ENCODE peak calls at places on chromosome 18, in six cellular contexts. N is fibroblast of pulmonary artery, L is nephron progenitor cell, K is MM.1S, W is heart left ventricle, T is GM20000. U is an unnamed sample.

GRCh38 chr18:32289480-32290075 is 99.7 kb downstream of the MEP1B start:
- DNase-seq in T (peak), W (no peak), K (peak), L (peak), N (peak), U (peak)

GRCh38 chr18:22275706-22276333 is 106.4 kb downstream of the GATA6 start:
- DNase-seq in W (peak), T (no peak), N (no peak), L (no peak), K (no peak), U (no peak)

GRCh38 chr18:24530630-24531111 is 70.2 kb downstream of the HRH4 start:
- DNase-seq in L (peak), N (peak), T (no peak), K (no peak), W (peak), U (no peak)

GRCh38 chr18:41745166-41746049 is 209.6 kb upstream of the PIK3C3 start:
- DNase-seq in N (peak), T (peak), L (peak), K (peak), W (peak), U (peak)

GRCh38 chr18:21897811-21898210 is 157.2 kb downstream of the MIB1 start:
- DNase-seq in K (peak), W (no peak), L (peak), T (peak), N (peak), U (peak)

GRCh38 chr18:62377408-62377807 is 52.3 kb downstream of the TNFRSF11A start:
- DNase-seq in L (no peak), N (no peak), W (no peak), T (no peak), K (no peak), U (no peak)

GRCh38 chr18:38241736-38242135 is 676.1 kb upstream of the CELF4 start:
- DNase-seq in T (no peak), N (no peak), K (no peak), L (no peak), W (no peak), U (no peak)

GRCh38 chr18:36493349-36494281 is 196.1 kb downstream of the FHOD3 start:
- DNase-seq in L (peak), N (peak), K (no peak), W (peak), T (no peak), U (no peak)

GRCh38 chr18:22504665-22505064 is 87.0 kb upstream of the CTAGE1 start:
- DNase-seq in W (no peak), L (no peak), N (no peak), T (no peak), K (no peak), U (no peak)

GRCh38 chr18:2963048-2963447 is 49.9 kb downstream of the LPIN2 start:
- DNase-seq in T (no peak), K (no peak), L (no peak), W (no peak), N (no peak), U (no peak)

GRCh38 chr18:38563396-38563980 is 997.9 kb upstream of the CELF4 start:
- DNase-seq in W (no peak), K (no peak), N (no peak), L (no peak), T (no peak), U (no peak)

GRCh38 chr18:36391426-36392145 is 94.1 kb downstream of the FHOD3 start:
- DNase-seq in T (no peak), N (no peak), K (no peak), W (no peak), L (no peak), U (no peak)

GRCh38 chr18:80245781-80246655 is 1.3 kb downstream of the PARD6G start:
- DNase-seq in T (no peak), K (no peak), L (peak), W (no peak), N (no peak), U (peak)

GRCh38 chr18:71849407-71849806 is 694.7 kb downstream of the CBLN2 start:
- DNase-seq in T (no peak), N (no peak), W (no peak), L (peak), K (no peak), U (no peak)

GRCh38 chr18:59957957-59958356 is 58.2 kb downstream of the PMAIP1 start:
- DNase-seq in T (no peak), L (no peak), K (peak), N (peak), W (peak), U (no peak)

GRCh38 chr18:40121001-40121400 is 1834.0 kb upstream of the PIK3C3 start:
- DNase-seq in T (no peak), W (no peak), K (no peak), N (no peak), L (no peak), U (no peak)

GRCh38 chr18:53984021-53984420 is 240.4 kb downstream of the MBD2 start:
- DNase-seq in N (peak), K (no peak), T (no peak), W (no peak), L (no peak), U (no peak)

GRCh38 chr18:22112215-22112614 is 57.2 kb upstream of the GATA6 start:
- DNase-seq in T (no peak), N (no peak), W (no peak), L (no peak), K (no peak), U (no peak)

GRCh38 chr18:24055009-24055804 is 40.7 kb downstream of the TTC39C start:
- DNase-seq in T (no peak), N (no peak), W (no peak), L (no peak), K (no peak), U (no peak)

GRCh38 chr18:73279499-73279898 is 411.7 kb upstream of the NETO1 start:
- DNase-seq in L (no peak), W (peak), K (no peak), T (no peak), N (no peak), U (no peak)

GRCh38 chr18:5543036-5543671 is 643 bp downstream of the EPB41L3 start:
- DNase-seq in W (no peak), T (peak), N (no peak), L (peak), K (no peak), U (peak)

GRCh38 chr18:54223568-54224241 is 764 bp downstream of the MBD2 start:
- DNase-seq in L (peak), T (peak), K (peak), W (peak), N (peak), U (no peak)

GRCh38 chr18:53909668-53910067 is 314.8 kb downstream of the MBD2 start:
- DNase-seq in N (peak), W (no peak), T (peak), L (no peak), K (peak), U (no peak)

GRCh38 chr18:68796936-68797690 is 767 bp upstream of the CCDC102B start:
- DNase-seq in T (no peak), N (peak), L (no peak), W (peak), K (no peak), U (no peak)

GRCh38 chr18:44651453-44651852 is 29.2 kb upstream of the SETBP1 start:
- DNase-seq in L (no peak), T (no peak), K (no peak), N (peak), W (no peak), U (no peak)

GRCh38 chr18:79511671-79512301 is 116.1 kb downstream of the NFATC1 start:
- DNase-seq in K (no peak), T (no peak), W (no peak), N (no peak), L (no peak), U (no peak)

GRCh38 chr18:59915606-59916005 is 15.8 kb downstream of the PMAIP1 start:
- DNase-seq in T (no peak), K (no peak), L (no peak), N (no peak), W (no peak), U (no peak)

GRCh38 chr18:60568211-60568610 is 195.6 kb upstream of the MC4R start:
- DNase-seq in N (no peak), K (no peak), T (no peak), W (no peak), L (no peak), U (no peak)

GRCh38 chr18:12422936-12423335 is 15.2 kb downstream of the PRELID3A start:
- DNase-seq in T (no peak), L (no peak), W (no peak), N (no peak), K (no peak), U (no peak)

GRCh38 chr18:33034941-33035340 is 262.1 kb upstream of the KLHL14 start:
- DNase-seq in T (no peak), N (peak), K (no peak), W (no peak), L (no peak), U (no peak)

GRCh38 chr18:62200121-62200914 is 13.3 kb downstream of the RELCH start:
- DNase-seq in K (no peak), W (no peak), T (no peak), N (peak), L (no peak), U (no peak)

GRCh38 chr18:58213445-58213844 is 169.4 kb downstream of the NEDD4L start:
- DNase-seq in L (no peak), K (no peak), T (no peak), N (peak), W (no peak), U (no peak)

GRCh38 chr18:45324489-45325111 is 290.7 kb upstream of the SLC14A2 start:
- DNase-seq in W (peak), N (peak), L (peak), T (no peak), K (no peak), U (no peak)

GRCh38 chr18:59140287-59140885 is 702 bp downstream of the SEC11C start:
- DNase-seq in K (peak), W (no peak), L (peak), T (peak), N (peak), U (peak)

GRCh38 chr18:57220485-57220884 is 73.6 kb downstream of the BOD1L2 start:
- DNase-seq in W (no peak), N (no peak), T (no peak), L (no peak), K (no peak), U (no peak)

GRCh38 chr18:8484951-8485350 is 124.3 kb upstream of the RAB12 start:
- DNase-seq in K (no peak), W (no peak), N (no peak), L (no peak), T (no peak), U (no peak)

GRCh38 chr18:27366151-27366550 is 181.0 kb upstream of the CHST9 start:
- DNase-seq in N (no peak), L (no peak), K (no peak), W (no peak), T (no peak), U (no peak)

GRCh38 chr18:27361477-27361876 is 176.4 kb upstream of the CHST9 start:
- DNase-seq in K (no peak), T (no peak), W (no peak), N (no peak), L (no peak), U (no peak)

DNA sequence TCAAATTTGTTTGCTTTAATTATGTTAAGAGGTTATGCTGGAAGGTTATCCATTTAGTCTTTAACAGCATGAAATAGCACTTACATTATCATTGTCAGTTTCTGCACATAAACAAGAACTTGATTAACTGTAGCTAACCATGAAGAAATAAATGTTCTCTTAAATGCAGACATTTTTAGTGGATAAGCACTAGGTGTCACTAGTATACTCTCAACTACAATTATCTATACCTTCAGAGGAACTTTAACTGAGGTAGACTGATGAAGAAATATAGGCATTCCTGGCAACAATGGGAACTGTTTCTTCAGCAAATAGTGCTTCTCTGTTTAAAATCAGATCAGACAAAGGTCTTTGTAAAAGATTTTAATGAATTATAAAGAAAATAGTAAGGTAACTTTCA is 178.8 kb upstream of the CHST9 start:
- DNase-seq in L (no peak), T (peak), N (peak), W (no peak), K (no peak), U (no peak)
- TF ChIP-seq CTCF in L (peak), T (no peak), N (peak), W (peak), K (peak), U (peak)

GRCh38 chr18:302097-302496 is 34.2 kb upstream of the THOC1 start:
- DNase-seq in K (no peak), N (no peak), L (no peak), W (no peak), T (no peak), U (no peak)

GRCh38 chr18:303578-303977 is 35.7 kb upstream of the THOC1 start:
- DNase-seq in N (no peak), L (no peak), T (no peak), K (no peak), W (no peak), U (no peak)

GRCh38 chr18:303011-303410 is 35.2 kb upstream of the THOC1 start:
- DNase-seq in T (no peak), W (no peak), K (no peak), N (no peak), L (no peak), U (no peak)

GRCh38 chr18:306608-307255 is 38.9 kb upstream of the THOC1 start:
- DNase-seq in W (no peak), K (no peak), L (no peak), T (no peak), N (no peak), U (no peak)

DNA sequence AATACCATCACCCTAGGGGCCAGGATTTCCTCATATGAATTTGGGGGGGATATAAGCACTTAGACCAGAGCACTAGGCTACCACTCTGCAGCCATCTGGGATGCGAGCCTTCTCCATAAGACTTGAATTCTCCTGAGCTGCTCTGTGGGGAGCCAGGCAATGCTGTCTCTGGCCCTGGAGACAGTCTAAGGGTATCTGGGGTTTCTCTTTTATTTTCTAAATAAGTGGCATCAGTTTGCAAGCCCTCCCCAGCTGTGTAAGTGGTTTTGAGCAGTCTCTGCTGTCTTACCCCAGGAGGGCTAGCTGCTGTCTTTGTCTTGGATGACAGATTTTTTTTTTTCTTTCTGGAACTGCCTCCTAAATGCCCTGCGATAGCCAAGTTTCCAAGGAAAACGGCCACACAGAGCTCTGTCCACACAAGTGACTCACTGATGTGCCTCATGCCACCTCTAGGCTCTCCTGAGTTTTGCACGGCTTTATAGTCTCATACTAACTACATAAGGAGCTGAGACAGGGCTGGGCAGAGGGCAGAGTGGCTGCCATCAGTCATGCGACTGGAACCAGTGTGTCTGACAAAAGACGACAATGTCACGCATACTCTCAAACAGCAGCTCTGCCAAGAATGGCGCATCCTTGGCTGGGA is 37.2 kb upstream of the THOC1 start:
- DNase-seq in N (no peak), T (no peak), L (no peak), W (no peak), K (no peak), U (no peak)
- TF ChIP-seq CTCF in N (no peak), T (no peak), L (no peak), W (no peak), K (no peak), U (no peak)

GRCh38 chr18:49859725-49860124 is 46.4 kb upstream of the ACAA2 start:
- DNase-seq in N (no peak), K (no peak), L (no peak), W (no peak), T (no peak), U (no peak)

GRCh38 chr18:49859006-49859359 is 45.6 kb upstream of the ACAA2 start:
- DNase-seq in L (no peak), K (no peak), T (no peak), N (no peak), W (no peak), U (no peak)

GRCh38 chr18:49862656-49863385 is 49.5 kb upstream of the ACAA2 start:
- DNase-seq in L (no peak), N (no peak), W (no peak), K (no peak), T (no peak), U (no peak)

GRCh38 chr18:49863769-49864615 is 50.7 kb upstream of the ACAA2 start:
- DNase-seq in W (no peak), T (no peak), L (no peak), N (no peak), K (no peak), U (no peak)

DNA sequence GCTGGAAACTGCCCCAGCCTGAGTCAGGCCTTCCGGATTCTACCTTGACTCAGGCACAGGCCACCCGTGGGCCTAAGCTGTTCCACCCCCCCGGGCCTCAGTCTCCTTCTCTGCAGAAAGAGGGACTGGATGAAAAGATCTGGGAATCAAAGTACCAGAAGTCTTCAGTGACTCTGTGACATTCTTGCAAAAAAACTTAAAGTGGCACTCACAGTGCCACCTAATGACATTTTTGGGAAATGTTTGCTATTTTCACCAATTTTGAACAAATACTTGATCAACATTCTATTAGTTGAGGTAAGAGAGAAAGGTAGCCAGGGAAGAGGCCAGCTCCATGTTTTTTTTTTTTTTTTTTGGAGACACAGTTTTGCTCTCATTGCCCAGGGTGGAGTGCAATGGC is 48.3 kb upstream of the ACAA2 start:
- DNase-seq in T (peak), W (no peak), L (no peak), N (peak), K (peak), U (no peak)
- TF ChIP-seq CTCF in T (peak), W (peak), L (peak), N (peak), K (peak), U (peak)

GRCh38 chr18:10006261-10006903 is 92.6 kb downstream of the VAPA start:
- DNase-seq in N (peak), T (no peak), L (no peak), K (no peak), W (no peak), U (no peak)
- TF ChIP-seq CTCF in N (peak), T (no peak), L (no peak), K (no peak), W (peak), U (no peak)

DNA sequence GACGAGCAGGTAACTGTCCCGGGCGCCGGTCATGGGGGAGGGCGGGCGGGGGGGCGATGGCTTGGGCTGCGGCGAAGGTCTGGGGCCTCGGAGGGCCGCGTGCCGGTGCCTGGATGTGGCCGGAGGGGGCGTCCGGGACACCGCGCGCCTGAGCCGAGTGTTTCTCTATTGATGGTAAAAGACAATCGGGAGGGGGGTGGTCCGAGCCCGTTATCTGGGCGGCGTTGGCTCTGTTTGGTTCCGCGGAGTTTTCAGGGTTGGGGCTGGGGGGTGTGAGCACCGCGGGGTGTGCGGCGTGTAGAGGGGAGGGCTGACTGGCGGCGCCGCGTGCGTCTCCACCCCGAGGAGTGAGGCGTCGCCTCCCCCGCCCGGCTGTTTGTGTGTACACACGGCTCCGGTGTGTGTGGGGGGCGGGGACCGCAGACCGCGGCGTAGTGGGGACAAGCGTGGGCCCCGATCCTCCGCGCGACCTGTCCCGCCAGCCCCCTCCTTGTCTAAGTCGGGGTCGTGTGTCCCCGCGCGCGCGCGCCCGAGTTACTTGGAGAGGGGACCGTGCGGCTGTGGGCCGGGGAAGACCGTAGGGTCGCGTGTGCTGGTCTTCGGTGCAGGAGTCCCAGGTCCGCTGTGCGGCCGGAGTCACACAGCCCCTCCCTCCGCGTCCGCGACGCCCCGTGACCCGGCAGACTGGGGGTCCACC is 1.6 kb downstream of the CTIF start:
- DNase-seq in N (peak), L (peak), W (peak), T (peak), K (peak), U (peak)
- TF ChIP-seq CTCF in N (peak), L (no peak), W (no peak), T (no peak), K (peak), U (peak)

DNA sequence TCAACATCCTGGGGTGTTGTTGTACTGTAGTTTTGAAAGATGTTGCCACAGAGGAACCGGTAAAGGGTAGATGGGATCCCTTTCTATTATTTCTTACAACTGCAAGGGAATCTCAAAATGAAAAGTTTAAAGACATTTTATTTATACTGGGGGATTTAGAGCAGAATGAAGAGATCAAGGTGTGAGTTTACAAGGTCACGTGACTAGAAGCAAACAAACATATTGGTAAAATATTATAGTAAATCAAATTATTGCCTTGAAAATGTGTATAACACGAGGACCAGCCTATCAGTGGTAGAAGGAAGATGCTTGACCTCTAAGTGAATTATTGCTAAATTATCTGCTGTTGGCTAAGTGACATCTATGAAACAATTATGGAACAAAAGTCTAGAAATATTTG is 97.2 kb downstream of the SMIM21 start:
- DNase-seq in W (no peak), L (no peak), T (no peak), K (no peak), N (no peak), U (no peak)
- TF ChIP-seq CTCF in W (no peak), L (no peak), T (no peak), K (no peak), N (no peak), U (no peak)

GRCh38 chr18:26468931-26469340 is 79.4 kb downstream of the KCTD1 start:
- DNase-seq in L (peak), K (no peak), T (peak), N (no peak), W (no peak), U (peak)
- TF ChIP-seq CTCF in L (peak), K (peak), T (peak), N (peak), W (peak), U (peak)

GRCh38 chr18:70464343-70465114 is 175.7 kb downstream of the SOCS6 start:
- DNase-seq in T (peak), W (peak), N (peak), L (peak), K (peak), U (peak)
- TF ChIP-seq CTCF in T (no peak), W (peak), N (peak), L (peak), K (peak), U (peak)